ENCODE peak calls at places on chromosomes 7 and 10, in six cellular contexts. J is mesenchymal stem cell; U is GM10248; I is stimulated activated CD4-positive, alpha-beta T cell treated with anti-CD3 and anti-CD28 coated beads, Interleukin-12 subunit alpha, Interleukin-12 subunit beta, amount 100 ng/mL, for 48 hours; L is adrenal gland; N is anterior cingulate cortex. S is an unnamed sample.

GRCh38 chr7:49866076-49866735 is 92.8 kb downstream of the VWC2 start:
- DNase-seq in J (no peak), U (no peak), I (no peak), L (no peak), N (no peak), S (no peak)

GRCh38 chr10:104329754-104330153 is 8.5 kb downstream of the ITPRIP start:
- DNase-seq in J (peak), U (no peak), I (no peak), L (no peak), N (no peak), S (peak)

GRCh38 chr10:106479619-106480018 is 684.9 kb downstream of the SORCS1 start:
- DNase-seq in J (no peak), U (no peak), I (no peak), L (no peak), N (no peak), S (no peak)

GRCh38 chr7:21923663-21924062 is 22.0 kb downstream of the CDCA7L start:
- DNase-seq in J (no peak), U (no peak), I (no peak), L (no peak), N (no peak), S (no peak)

GRCh38 chr10:35517431-35518181 is 87.5 kb upstream of the GJD4 start:
- DNase-seq in J (peak), U (no peak), I (no peak), L (peak), N (no peak), S (no peak)

GRCh38 chr7:152145853-152146466 is 120.5 kb downstream of the GALNT11 start:
- DNase-seq in J (peak), U (no peak), I (no peak), L (no peak), N (no peak), S (no peak)

GRCh38 chr10:5343561-5343960 is 21.2 kb upstream of the UCN3 start:
- DNase-seq in J (peak), U (no peak), I (no peak), L (no peak), N (no peak), S (no peak)

GRCh38 chr10:775245-776075 is 86.0 kb upstream of the DIP2C start:
- DNase-seq in J (peak), U (no peak), I (no peak), L (peak), N (no peak), S (peak)

GRCh38 chr7:18461785-18462467 is 33.6 kb upstream of the HDAC9 start:
- DNase-seq in J (no peak), U (no peak), I (no peak), L (no peak), N (no peak), S (no peak)

GRCh38 chr7:87220026-87220733 is 648 bp upstream of the TMEM243 start:
- DNase-seq in J (peak), U (peak), I (peak), L (peak), N (peak), S (peak)

GRCh38 chr7:150379590-150380379 is 655 bp downstream of the ZNF775 start:
- DNase-seq in J (peak), U (no peak), I (no peak), L (no peak), N (no peak), S (no peak)

GRCh38 chr7:29510028-29510427 is 53.6 kb upstream of the PRR15 start:
- DNase-seq in J (no peak), U (no peak), I (no peak), L (no peak), N (no peak), S (no peak)

GRCh38 chr10:78038105-78038504 is 4.4 kb downstream of the RPS24 start:
- DNase-seq in J (peak), U (no peak), I (no peak), L (no peak), N (no peak), S (no peak)

GRCh38 chr10:97030894-97031293 is 154.9 kb downstream of the SLIT1 start:
- DNase-seq in J (no peak), U (no peak), I (no peak), L (no peak), N (no peak), S (no peak)

GRCh38 chr10:13708256-13708990 is 121.7 kb downstream of the PRPF18 start:
- DNase-seq in J (peak), U (no peak), I (no peak), L (no peak), N (no peak), S (no peak)

GRCh38 chr7:48298779-48299178 is 127.5 kb downstream of the ABCA13 start:
- DNase-seq in J (peak), U (peak), I (peak), L (no peak), N (no peak), S (no peak)

GRCh38 chr7:1253591-1254207 is 21.0 kb downstream of the UNCX start:
- DNase-seq in J (no peak), U (no peak), I (no peak), L (no peak), N (no peak), S (peak)

GRCh38 chr7:151485006-151485732 is 34.5 kb downstream of the RHEB start:
- DNase-seq in J (peak), U (no peak), I (no peak), L (no peak), N (no peak), S (no peak)

GRCh38 chr7:29397398-29397797 is 166.2 kb upstream of the PRR15 start:
- DNase-seq in J (no peak), U (no peak), I (no peak), L (no peak), N (no peak), S (no peak)

GRCh38 chr10:28125701-28126100 is 126.8 kb upstream of the ODAD2 start:
- DNase-seq in J (peak), U (no peak), I (no peak), L (no peak), N (no peak), S (no peak)

GRCh38 chr7:20797174-20798080 is 10.7 kb upstream of the SP8 start:
- DNase-seq in J (no peak), U (peak), I (no peak), L (no peak), N (no peak), S (no peak)

GRCh38 chr10:17744395-17744841 is 7.6 kb upstream of the TMEM236 start:
- DNase-seq in J (no peak), U (no peak), I (no peak), L (no peak), N (no peak), S (no peak)

GRCh38 chr10:18378766-18379165 is 238.5 kb downstream of the CACNB2 start:
- DNase-seq in J (no peak), U (no peak), I (no peak), L (no peak), N (no peak), S (no peak)

GRCh38 chr7:120308171-120308570 is 35.2 kb downstream of the KCND2 start:
- DNase-seq in J (peak), U (no peak), I (no peak), L (no peak), N (no peak), S (no peak)

GRCh38 chr10:110023785-110024184 is 16.0 kb downstream of the ADD3 start:
- DNase-seq in J (no peak), U (no peak), I (no peak), L (no peak), N (no peak), S (no peak)

GRCh38 chr10:17453377-17454091 is 861 bp downstream of the ST8SIA6 start:
- DNase-seq in J (peak), U (peak), I (no peak), L (peak), N (no peak), S (peak)

GRCh38 chr7:150931199-150931869 is 46.8 kb downstream of the KCNH2 start:
- DNase-seq in J (no peak), U (no peak), I (no peak), L (no peak), N (no peak), S (no peak)

GRCh38 chr7:826230-826905 is 5.9 kb upstream of the SUN1 start:
- DNase-seq in J (no peak), U (no peak), I (no peak), L (no peak), N (no peak), S (no peak)

GRCh38 chr10:13990918-13991317 is 339.8 kb downstream of the FRMD4A start:
- DNase-seq in J (no peak), U (no peak), I (no peak), L (no peak), N (no peak), S (no peak)

GRCh38 chr7:151795168-151795754 is 81.7 kb downstream of the PRKAG2 start:
- DNase-seq in J (no peak), U (peak), I (peak), L (no peak), N (peak), S (peak)

GRCh38 chr10:87546971-87547413 is 42.3 kb downstream of the MINPP1 start:
- DNase-seq in J (peak), U (no peak), I (no peak), L (no peak), N (no peak), S (peak)

GRCh38 chr7:47103498-47104205 is 478.3 kb downstream of the TNS3 start:
- DNase-seq in J (no peak), U (no peak), I (no peak), L (no peak), N (no peak), S (no peak)